ENCODE peak calls at places on chromosomes 7 and 10, in five cellular contexts. N, T, M, Y and Q are unnamed samples.

GRCh38 chr7:68936501-68936900 is 661.8 kb upstream of the AUTS2 start:
- DNase-seq in N (no peak), Y (no peak), T (no peak), M (no peak), Q (no peak)

GRCh38 chr10:124249812-124250432 is 156.5 kb upstream of the CHST15 start:
- DNase-seq in Y (no peak), N (no peak), M (no peak), T (peak), Q (no peak)

GRCh38 chr7:150955519-150956394 is 22.4 kb downstream of the KCNH2 start:
- DNase-seq in M (no peak), N (peak), Y (no peak), T (no peak), Q (no peak)

GRCh38 chr7:43592321-43592720 is 9.4 kb downstream of the STK17A start:
- DNase-seq in Y (no peak), N (no peak), M (no peak), T (no peak), Q (no peak)

GRCh38 chr7:73828107-73828803 is 2.5 kb upstream of the CLDN4 start:
- DNase-seq in N (peak), M (no peak), Y (no peak), T (no peak), Q (no peak)

GRCh38 chr10:131750973-131751826 is 149.6 kb upstream of the PPP2R2D start:
- DNase-seq in M (no peak), T (no peak), N (no peak), Y (no peak), Q (no peak)

GRCh38 chr10:17918187-17918903 is 33.4 kb upstream of the SLC39A12 start:
- DNase-seq in T (peak), Y (no peak), M (no peak), N (no peak), Q (no peak)

GRCh38 chr10:102409604-102410426 is 8.8 kb downstream of the PSD start:
- DNase-seq in N (no peak), Y (no peak), M (no peak), T (no peak), Q (peak)

GRCh38 chr7:16840094-16840493 is 35.3 kb upstream of the AGR2 start:
- DNase-seq in Y (no peak), T (no peak), M (no peak), N (no peak), Q (no peak)

GRCh38 chr10:17533731-17534130 is 79.3 kb upstream of the ST8SIA6 start:
- DNase-seq in M (no peak), N (no peak), T (no peak), Y (no peak), Q (no peak)

GRCh38 chr10:91220954-91221696 is 662 bp downstream of the PCGF5 start:
- DNase-seq in M (peak), T (peak), N (no peak), Y (no peak), Q (no peak)

GRCh38 chr7:122833888-122834570 is 52.2 kb downstream of the CADPS2 start:
- DNase-seq in N (no peak), T (no peak), Y (no peak), M (no peak), Q (no peak)

GRCh38 chr7:88635149-88635548 is 124.4 kb upstream of the ZNF804B start:
- DNase-seq in Y (no peak), M (no peak), T (no peak), N (no peak), Q (no peak)

GRCh38 chr7:79176859-79177477 is 276.5 kb downstream of the MAGI2 start:
- DNase-seq in Y (no peak), M (no peak), N (no peak), T (peak), Q (no peak)

GRCh38 chr7:597348-598178 is 77.9 kb upstream of the PDGFA start:
- DNase-seq in Y (peak), M (no peak), T (no peak), N (peak), Q (no peak)

DNA sequence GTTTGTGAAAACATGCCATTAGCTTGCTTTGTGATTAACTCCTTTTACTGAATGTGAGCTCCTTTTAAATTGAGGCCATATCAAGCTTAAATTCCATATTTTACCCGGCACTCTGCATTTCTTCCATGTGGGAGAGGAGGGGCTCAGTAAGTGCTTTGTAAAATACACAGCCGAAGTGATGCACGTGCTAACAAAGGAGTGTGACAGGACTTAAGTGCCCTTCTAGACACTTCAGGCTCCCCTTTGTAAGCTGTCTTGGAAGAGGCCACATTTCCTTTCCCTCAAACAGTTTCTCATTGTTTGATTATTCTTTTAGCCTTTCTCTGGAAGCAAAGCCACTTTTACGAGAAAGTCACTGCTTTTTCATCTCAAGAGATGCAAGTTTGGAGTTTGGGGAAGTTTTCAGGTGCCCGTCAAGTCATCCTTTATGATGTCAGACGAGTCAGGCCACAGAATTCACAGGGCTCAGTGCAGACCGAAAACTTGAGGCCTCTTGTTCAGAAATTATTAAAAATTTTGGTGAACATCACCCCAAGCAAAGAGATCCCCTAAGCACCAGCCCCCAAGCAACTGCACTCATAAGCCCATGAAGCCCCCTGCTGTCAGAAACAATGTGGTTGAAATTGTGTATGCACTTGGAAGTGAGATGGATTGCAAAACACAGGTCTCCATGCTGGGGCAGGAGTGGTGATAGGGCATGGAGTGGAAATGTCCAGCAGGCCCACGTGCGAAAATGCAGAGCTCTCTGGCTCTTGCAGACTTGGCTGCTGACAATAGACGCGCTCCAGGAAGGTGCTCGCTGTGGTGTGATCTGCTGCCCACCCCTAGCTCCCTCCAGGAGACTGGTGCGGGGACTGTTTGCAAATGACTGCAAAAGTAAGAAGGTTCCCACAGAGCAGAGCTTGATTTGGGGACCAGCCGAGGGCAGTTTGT is 11.5 kb downstream of the IKZF1 start:
- DNase-seq in T (no peak), M (no peak), N (no peak), Y (no peak), Q (no peak)
- TF ChIP-seq CTCF in T (no peak), M (no peak), N (no peak), Y (no peak), Q (no peak)

GRCh38 chr10:71850745-71851629 is at the start of gene PSAP:
- DNase-seq in N (peak), M (peak), Y (peak), T (peak), Q (peak)

GRCh38 chr10:71848325-71849277 is 2.5 kb downstream of the PSAP start:
- DNase-seq in N (no peak), Y (peak), T (no peak), M (no peak), Q (no peak)

GRCh38 chr10:71850021-71850744 is 868 bp downstream of the PSAP start:
- DNase-seq in T (no peak), M (no peak), Y (peak), N (no peak), Q (no peak)

GRCh38 chr10:71847418-71847817 is 3.6 kb downstream of the PSAP start:
- DNase-seq in T (no peak), N (no peak), M (no peak), Y (peak), Q (no peak)

DNA sequence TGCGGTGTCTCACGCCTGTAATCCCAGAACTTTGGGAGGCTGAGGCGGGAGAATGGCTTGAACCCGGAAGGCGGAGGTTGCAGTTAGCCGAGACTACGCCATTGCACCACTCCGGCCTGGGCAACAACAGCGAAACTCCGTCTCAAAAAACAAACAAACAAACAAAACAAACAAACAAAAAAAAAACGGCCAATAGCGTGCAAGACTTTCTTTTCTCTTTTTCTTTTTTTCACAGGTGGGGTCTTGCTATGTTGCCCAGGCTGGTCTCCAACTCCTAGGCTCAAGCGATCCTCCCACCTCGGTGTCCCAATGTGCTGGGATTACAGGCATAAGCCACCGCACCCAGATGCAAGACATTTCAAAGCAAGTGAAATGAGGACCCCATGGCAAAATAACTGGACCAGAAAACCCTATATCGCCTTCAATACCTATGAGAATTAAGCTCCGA is 1.6 kb downstream of the PSAP start:
- DNase-seq in M (no peak), T (no peak), Y (peak), N (no peak), Q (no peak)
- TF ChIP-seq CTCF in M (no peak), T (no peak), Y (no peak), N (no peak), Q (no peak)

DNA sequence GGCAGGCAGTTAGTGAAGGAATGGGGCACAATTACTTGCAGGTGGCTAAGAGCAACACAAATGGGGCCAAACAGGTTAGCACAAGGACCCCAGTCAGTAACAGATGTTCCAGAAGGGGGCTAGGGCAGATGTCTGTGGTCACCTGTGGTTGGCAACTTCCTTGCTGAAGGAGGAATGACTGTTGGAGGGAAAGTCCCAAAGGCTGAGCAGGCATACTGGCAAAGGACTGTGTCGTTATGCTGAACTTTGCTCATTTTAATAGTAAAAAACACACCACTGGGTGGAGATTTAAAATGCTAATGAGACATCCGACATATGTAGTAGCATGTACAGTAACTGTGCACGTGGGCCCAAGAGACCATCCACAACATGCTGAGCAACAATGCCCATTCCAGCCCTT is 511.6 kb downstream of the CALN1 start:
- DNase-seq in M (no peak), Y (no peak), T (peak), N (no peak), Q (no peak)
- TF ChIP-seq CTCF in M (no peak), Y (no peak), T (no peak), N (no peak), Q (no peak)

GRCh38 chr7:155069992-155070827 is at the start of gene HTR5A:
- DNase-seq in M (peak), T (peak), Y (peak), N (peak), Q (peak)
- TF ChIP-seq CTCF in M (no peak), T (no peak), Y (no peak), N (no peak), Q (no peak)

GRCh38 chr7:2517004-2517403 is 2.6 kb upstream of the LFNG start:
- DNase-seq in T (no peak), N (no peak), M (no peak), Y (no peak), Q (no peak)
- TF ChIP-seq CTCF in T (no peak), N (no peak), M (no peak), Y (no peak), Q (no peak)

DNA sequence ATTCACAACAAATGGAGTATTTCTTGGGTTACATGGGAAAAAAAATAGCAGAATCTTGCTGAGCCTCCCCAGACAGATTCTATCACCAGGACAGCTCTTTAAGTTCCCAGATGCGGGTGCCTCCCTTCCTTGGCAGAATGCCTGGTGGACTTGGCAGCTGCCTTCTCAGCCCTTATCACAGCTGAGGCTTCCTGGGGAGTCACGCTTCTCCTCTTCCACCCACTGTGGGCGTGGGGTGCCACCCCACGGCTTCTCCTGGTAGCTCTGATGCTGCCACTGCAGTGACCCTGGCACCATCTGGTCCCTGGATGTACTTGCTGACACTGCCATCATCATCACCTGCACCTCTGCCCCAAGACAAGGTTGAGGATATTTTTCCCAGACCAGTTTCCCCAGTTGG is 16.2 kb upstream of the NME8 start:
- DNase-seq in Y (peak), M (peak), T (peak), N (peak), Q (no peak)
- TF ChIP-seq CTCF in Y (peak), M (no peak), T (peak), N (peak), Q (no peak)

GRCh38 chr10:75592014-75592842 is 160.8 kb downstream of the LRMDA start:
- DNase-seq in T (no peak), N (no peak), M (no peak), Y (no peak), Q (no peak)

GRCh38 chr10:75592888-75593643 is 161.6 kb downstream of the LRMDA start:
- DNase-seq in Y (no peak), T (no peak), N (no peak), M (peak), Q (no peak)

GRCh38 chr10:75589895-75590654 is 158.7 kb downstream of the LRMDA start:
- DNase-seq in N (no peak), T (no peak), M (no peak), Y (no peak), Q (no peak)

GRCh38 chr10:75596930-75597629 is 165.7 kb downstream of the LRMDA start:
- DNase-seq in T (no peak), Y (no peak), N (no peak), M (no peak), Q (no peak)

GRCh38 chr10:75593690-75594556 is 162.5 kb downstream of the LRMDA start:
- DNase-seq in T (no peak), N (no peak), Y (no peak), M (no peak), Q (no peak)
- TF ChIP-seq CTCF in T (peak), N (no peak), Y (no peak), M (peak), Q (no peak)

DNA sequence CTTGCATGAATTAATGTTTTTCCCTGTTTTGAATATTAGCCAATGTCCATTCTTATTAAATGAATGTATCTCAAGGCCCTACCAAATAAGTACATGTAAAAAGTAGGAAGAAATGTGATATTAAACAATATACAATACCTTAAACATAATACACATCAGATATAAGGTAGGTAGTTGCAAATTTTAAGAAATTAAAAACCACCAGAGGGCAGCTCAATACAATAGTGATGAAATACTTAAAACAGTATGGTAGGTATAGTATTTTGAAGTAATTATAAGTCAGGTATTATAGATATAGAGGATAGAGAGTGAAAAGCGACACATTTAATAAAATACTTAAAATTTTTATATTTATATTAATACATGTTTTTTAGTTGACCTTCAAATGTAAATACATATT is 43.6 kb upstream of the CDK14 start:
- DNase-seq in N (no peak), T (no peak), M (no peak), Y (no peak), Q (no peak)
- TF ChIP-seq CTCF in N (peak), T (no peak), M (peak), Y (no peak), Q (no peak)

GRCh38 chr10:100928039-100928438 is 15.3 kb downstream of the SLF2 start:
- DNase-seq in M (no peak), T (no peak), N (no peak), Y (no peak), Q (no peak)

GRCh38 chr10:100927266-100927665 is 14.5 kb downstream of the SLF2 start:
- DNase-seq in T (no peak), M (no peak), N (no peak), Y (no peak), Q (no peak)

GRCh38 chr10:100934084-100934659 is 21.4 kb downstream of the SLF2 start:
- DNase-seq in N (no peak), M (no peak), T (peak), Y (no peak), Q (no peak)

DNA sequence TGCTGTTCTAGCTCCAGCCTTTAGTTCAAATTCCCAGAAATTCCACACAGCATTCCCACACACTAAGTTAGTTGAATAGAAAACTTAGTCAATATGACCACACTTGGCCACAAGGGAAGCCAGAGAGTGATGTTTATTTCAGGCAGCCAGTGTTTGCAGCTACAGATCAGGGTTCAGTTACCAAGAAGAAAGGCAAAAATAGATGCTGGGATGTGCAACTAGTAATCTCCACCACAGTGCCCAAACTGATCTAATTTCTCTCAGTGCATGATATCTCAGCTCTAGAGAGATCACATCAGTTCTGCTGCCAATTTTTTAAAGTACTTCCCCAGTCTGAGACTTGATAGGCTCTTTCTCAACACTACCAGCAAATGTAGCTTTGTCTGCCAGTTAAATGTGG is 17.6 kb downstream of the SLF2 start:
- DNase-seq in Y (no peak), N (no peak), T (no peak), M (no peak), Q (no peak)
- TF ChIP-seq CTCF in Y (no peak), N (no peak), T (no peak), M (no peak), Q (no peak)

GRCh38 chr7:55432937-55433784 is 68.0 kb downstream of the LANCL2 start:
- DNase-seq in N (no peak), M (no peak), T (peak), Y (no peak), Q (no peak)
- TF ChIP-seq CTCF in N (no peak), M (peak), T (peak), Y (no peak), Q (no peak)